ENCODE peak calls at places on chromosomes 4 and X, in ten cellular contexts. S is mesothelial cell of epicardium; T is activated CD4-positive, alpha-beta T cell treated with anti-CD3 and anti-CD28 coated beads, Interleukin-2, amount 10 ng/mL, durations not matched to agents 7 days and 5 days; Q is fibroblast of lung; I is stimulated activated CD4-positive, alpha-beta T cell treated with anti-CD3 and anti-CD28 coated beads, TNF-alpha, amount 100 ng/mL, for 48 hours; F is ureter; Y is fibroblast of gingiva; L is NCI-H510A; M is left cardiac atrium; B is mucosa of descending colon. K is an unnamed sample.

GRCh38 chrX:151899622-151900021 is 13.1 kb upstream of the MAGEA4 start:
- DNase-seq in Q (peak), F (no peak), L (no peak), S (no peak), Y (peak), T (no peak), B (no peak), M (no peak), I (no peak), K (no peak)

GRCh38 chr4:145130130-145130529 is 32.0 kb downstream of the ABCE1 start:
- DNase-seq in B (no peak), L (no peak), I (no peak), Y (no peak), Q (no peak), T (no peak), S (no peak), F (no peak), M (no peak), K (no peak)

GRCh38 chrX:88425739-88426138 is 321.3 kb upstream of the CPXCR1 start:
- DNase-seq in Q (no peak), F (no peak), Y (no peak), I (no peak), L (no peak), S (no peak), M (no peak), B (no peak), T (no peak), K (no peak)

GRCh38 chrX:145843196-145843595 is 25.6 kb downstream of the SLITRK2 start:
- DNase-seq in Q (no peak), I (no peak), T (no peak), Y (no peak), B (no peak), M (no peak), L (no peak), S (no peak), F (no peak), K (no peak)

GRCh38 chrX:148784137-148784536 is 283.7 kb downstream of the AFF2 start:
- DNase-seq in B (no peak), Q (no peak), Y (no peak), T (no peak), M (no peak), L (no peak), F (no peak), I (no peak), S (no peak), K (no peak)

GRCh38 chrX:1424452-1424851 is 28.3 kb downstream of the ASMTL start:
- DNase-seq in T (no peak), M (peak), Q (no peak), B (no peak), F (no peak), I (no peak), Y (no peak), S (no peak), L (no peak), K (no peak)

GRCh38 chr4:25862411-25863346 is at the start of gene SEL1L3:
- DNase-seq in Q (no peak), M (peak), B (peak), L (no peak), F (no peak), S (no peak), T (peak), Y (no peak), I (no peak), K (no peak)

GRCh38 chr4:187826725-187827124 is 168.8 kb upstream of the ZFP42 start:
- DNase-seq in B (no peak), T (no peak), Y (no peak), F (no peak), S (no peak), Q (no peak), L (no peak), I (no peak), M (no peak), K (no peak)

GRCh38 chr4:8157496-8157895 is 1.1 kb downstream of the ABLIM2 start:
- DNase-seq in M (peak), Y (no peak), Q (no peak), I (no peak), B (peak), L (no peak), F (no peak), S (no peak), T (no peak), K (no peak)

GRCh38 chrX:39484669-39485068 is 613.1 kb downstream of the BCOR start:
- DNase-seq in I (no peak), T (no peak), F (no peak), B (no peak), Q (no peak), L (no peak), Y (no peak), S (no peak), M (no peak), K (no peak)

GRCh38 chr4:25859429-25860148 is 3.2 kb downstream of the SEL1L3 start:
- DNase-seq in I (no peak), Q (no peak), M (no peak), B (no peak), Y (no peak), T (peak), L (no peak), F (no peak), S (no peak), K (no peak)

GRCh38 chrX:134115270-134115669 is 121.7 kb upstream of the CCDC160 start:
- DNase-seq in B (no peak), F (no peak), Y (no peak), S (no peak), T (no peak), I (no peak), L (no peak), Q (no peak), M (no peak), K (no peak)

GRCh38 chrX:118528089-118528753 is 32.6 kb downstream of the DOCK11 start:
- DNase-seq in I (no peak), B (peak), M (no peak), Q (no peak), T (peak), F (no peak), S (no peak), Y (no peak), L (no peak), K (no peak)

GRCh38 chrX:37825225-37825842 is 22.0 kb downstream of the DYNLT3 start:
- DNase-seq in Q (peak), B (no peak), I (no peak), T (peak), L (no peak), Y (peak), S (no peak), M (peak), F (peak), K (no peak)

GRCh38 chrX:116278819-116279218 is 108.3 kb downstream of the AGTR2 start:
- DNase-seq in T (no peak), B (no peak), I (no peak), M (no peak), Y (no peak), F (no peak), L (no peak), S (no peak), Q (no peak), K (no peak)

GRCh38 chrX:86141786-86142185 is 6.5 kb upstream of the DACH2 start:
- DNase-seq in T (no peak), I (no peak), B (no peak), L (no peak), F (no peak), M (no peak), S (no peak), Q (no peak), Y (no peak), K (no peak)

K was measured in Panc1.